ENCODE peak calls at places on chromosome 21, in five cellular contexts. Q, P, G, U and Z are unnamed samples.
A peak's percentile ranks its signal among the peaks of the same experiment; 100 is the strongest.

GRCh38 chr21:24870633-24871032 is 736.6 kb downstream of the MRPL39 start:
- DNase-seq in Q (no peak), P (no peak), G (no peak), U (no peak), Z (no peak)

GRCh38 chr21:31298618-31299269 is 45.3 kb downstream of the TIAM1 start:
- DNase-seq in Q (no peak), P (no peak), G (no peak), U (peak; percentile 89), Z (no peak)

GRCh38 chr21:15276243-15276642 is 211.4 kb upstream of the NRIP1 start:
- DNase-seq in Q (no peak), P (no peak), G (no peak), U (no peak), Z (no peak)

GRCh38 chr21:46205766-46206162 is 21.5 kb upstream of the SPATC1L start:
- DNase-seq in Q (no peak), P (no peak), G (peak; percentile 68), U (no peak), Z (no peak)

GRCh38 chr21:33850985-33851384 is 64.6 kb downstream of the ATP5PO start:
- DNase-seq in Q (no peak), P (no peak), G (no peak), U (no peak), Z (no peak)

GRCh38 chr21:29299906-29300546 is 1.3 kb downstream of the BACH1 start:
- DNase-seq in Q (no peak), P (peak; percentile 97), G (no peak), U (peak; percentile 98), Z (peak; percentile 56)

GRCh38 chr21:20259035-20259867 is 739.0 kb upstream of the NCAM2 start:
- DNase-seq in Q (no peak), P (no peak), G (no peak), U (no peak), Z (no peak)

GRCh38 chr21:27220416-27220815 is 253.5 kb upstream of the ADAMTS5 start:
- DNase-seq in Q (no peak), P (no peak), G (no peak), U (no peak), Z (no peak)

GRCh38 chr21:46116846-46117585 is 19.1 kb downstream of the COL6A2 start:
- DNase-seq in Q (no peak), P (no peak), G (peak; percentile 67), U (no peak), Z (no peak)

DNA sequence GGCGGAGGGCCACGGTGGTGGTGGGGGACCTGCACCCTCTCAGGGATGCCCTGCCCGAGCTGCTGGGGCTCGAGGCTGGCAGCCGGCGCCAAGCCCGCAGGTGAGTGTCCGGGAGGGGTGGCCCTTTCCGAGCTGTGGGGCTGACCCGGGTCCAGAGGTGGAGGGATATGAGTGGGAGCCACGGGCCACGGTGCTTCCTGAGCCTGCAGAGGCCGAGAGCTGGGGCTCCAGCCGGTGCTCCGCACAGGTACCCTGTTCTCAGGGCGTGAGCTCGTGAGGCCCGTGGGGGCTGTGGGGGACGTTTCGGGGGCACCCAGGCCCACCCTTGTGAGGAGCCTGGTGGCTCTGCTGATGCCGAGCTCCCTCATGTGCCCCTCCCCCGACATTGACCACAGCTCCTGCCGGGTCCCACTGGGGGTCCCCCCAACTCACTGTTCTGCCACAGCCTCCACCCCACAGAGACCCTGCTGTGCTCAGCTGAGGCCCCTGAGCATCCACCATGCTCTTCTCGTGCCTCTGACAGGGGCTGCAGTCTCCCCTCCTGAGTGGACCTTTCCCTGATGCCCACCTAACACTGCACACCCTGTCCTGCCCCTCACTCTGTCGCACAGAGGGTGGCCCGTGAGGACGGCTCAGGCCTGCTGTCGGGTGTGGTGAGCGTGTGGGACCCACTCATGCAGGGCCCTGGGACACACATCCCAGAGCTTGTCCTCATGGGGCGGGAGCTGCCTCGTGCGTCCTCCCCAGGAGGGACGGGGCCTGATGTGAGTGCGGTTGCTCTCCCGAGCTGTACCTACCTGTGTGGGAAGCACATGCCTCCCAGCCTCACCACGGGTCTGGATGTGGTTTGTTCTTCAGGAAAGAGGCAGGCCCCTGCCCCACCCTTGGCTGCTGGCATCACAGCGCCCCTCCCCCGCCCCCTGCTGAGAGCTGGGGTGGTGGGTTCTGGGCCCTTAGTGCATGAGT is 27.5 kb downstream of the SLX9 start:
- DNase-seq in Q (no peak), P (no peak), G (no peak), U (no peak), Z (no peak)
- H3K4me1 ChIP-seq in Q (peaks cover 59% of the 10 kb centered on the region), P (peaks cover 24% of the 10 kb centered on the region), G (no peaks in the 10 kb centered on the region), U (peaks cover 37% of the 10 kb centered on the region), Z (peaks cover 26% of the 10 kb centered on the region)

DNA sequence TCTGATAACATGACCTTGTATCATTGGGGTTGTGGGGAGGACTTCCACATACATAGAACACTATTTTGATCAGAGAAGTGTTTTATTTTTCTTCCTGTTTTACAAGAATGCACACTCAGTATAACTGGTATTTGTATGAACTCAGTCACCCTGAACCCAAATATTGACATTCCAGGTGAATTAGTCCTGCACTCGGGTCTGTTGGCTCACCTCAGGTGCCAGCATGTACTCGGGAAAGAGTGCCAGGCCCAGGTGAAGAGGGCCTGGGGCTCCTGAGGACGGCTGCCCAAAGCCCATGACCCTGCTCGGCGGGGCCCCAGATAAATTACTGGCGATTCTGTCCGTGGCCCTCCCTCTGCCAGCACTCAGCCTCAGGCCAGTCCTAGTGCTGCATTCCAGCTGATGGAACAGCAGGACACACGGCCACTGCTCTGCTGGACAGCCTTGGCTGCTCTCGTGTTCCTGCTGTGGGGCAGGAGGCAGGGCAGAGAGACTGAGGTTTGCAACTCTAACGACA is 75.4 kb upstream of the TMPRSS2 start:
- DNase-seq in Q (no peak), P (peak; percentile 8), G (no peak), U (no peak), Z (no peak)
- H3K4me1 ChIP-seq in Q (no peaks in the 10 kb centered on the region), P (no peaks in the 10 kb centered on the region), G (no peaks in the 10 kb centered on the region), U (no peaks in the 10 kb centered on the region), Z (no peaks in the 10 kb centered on the region)

GRCh38 chr21:36319767-36320420 is at the start of gene MORC3:
- DNase-seq in Q (peak; percentile 95), P (peak; percentile 99), G (peak; percentile 99), U (peak; percentile 96), Z (peak; percentile 100)
- H3K4me1 ChIP-seq in Q (peaks cover 37% of the 10 kb centered on the region), P (peaks cover 5% of the 10 kb centered on the region), G (no peaks in the 10 kb centered on the region), U (peaks cover 15% of the 10 kb centered on the region), Z (peaks cover 19% of the 10 kb centered on the region)

GRCh38 chr21:44496196-44496899 is 41.0 kb downstream of the LRRC3 start:
- DNase-seq in Q (no peak), P (no peak), G (peak; percentile 62), U (no peak), Z (no peak)

GRCh38 chr21:44495641-44496040 is 40.3 kb downstream of the LRRC3 start:
- DNase-seq in Q (no peak), P (no peak), G (no peak), U (no peak), Z (no peak)

GRCh38 chr21:44492572-44493385 is 37.5 kb downstream of the LRRC3 start:
- DNase-seq in Q (no peak), P (no peak), G (no peak), U (no peak), Z (no peak)

GRCh38 chr21:44494956-44495355 is 39.6 kb downstream of the LRRC3 start:
- DNase-seq in Q (no peak), P (no peak), G (no peak), U (no peak), Z (no peak)

DNA sequence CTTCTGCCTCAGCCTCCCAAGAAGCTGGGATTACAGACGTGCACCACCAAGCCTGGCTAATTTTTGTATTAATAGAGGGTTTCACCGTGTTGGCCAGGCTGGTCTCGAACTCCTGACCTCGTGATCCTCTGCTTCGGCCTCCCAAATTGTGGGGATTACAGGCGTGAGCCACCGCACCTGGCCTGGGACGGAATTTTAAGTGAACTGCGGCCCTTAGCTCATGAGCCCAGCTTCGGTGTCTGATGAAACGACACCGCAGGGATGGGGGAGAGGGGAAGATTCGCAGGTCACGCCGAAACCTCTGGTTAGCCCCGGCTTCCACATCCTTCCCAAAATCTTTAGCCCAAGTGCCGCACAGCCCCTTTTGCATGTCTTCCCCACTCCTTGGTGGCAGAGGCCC is 39.1 kb downstream of the LRRC3 start:
- DNase-seq in Q (no peak), P (no peak), G (peak; percentile 60), U (no peak), Z (no peak)
- H3K4me1 ChIP-seq in Q (peaks cover 12% of the 10 kb centered on the region), P (no peaks in the 10 kb centered on the region), G (no peaks in the 10 kb centered on the region), U (no peaks in the 10 kb centered on the region), Z (no peaks in the 10 kb centered on the region)

GRCh38 chr21:43276811-43277210 is 108.0 kb downstream of the CRYAA start:
- DNase-seq in Q (no peak), P (no peak), G (no peak), U (no peak), Z (no peak)

GRCh38 chr21:43277481-43278351 is 108.9 kb downstream of the CRYAA start:
- DNase-seq in Q (no peak), P (no peak), G (no peak), U (no peak), Z (no peak)

GRCh38 chr21:43279578-43279894 is 110.7 kb downstream of the CRYAA start:
- DNase-seq in Q (no peak), P (no peak), G (no peak), U (no peak), Z (no peak)

GRCh38 chr21:43278766-43279577 is 110.2 kb downstream of the CRYAA start:
- DNase-seq in Q (no peak), P (no peak), G (no peak), U (no peak), Z (no peak)

GRCh38 chr21:43278359-43278758 is 109.6 kb downstream of the CRYAA start:
- DNase-seq in Q (no peak), P (no peak), G (no peak), U (no peak), Z (no peak)
- H3K4me1 ChIP-seq in Q (no peaks in the 10 kb centered on the region), P (no peaks in the 10 kb centered on the region), G (no peaks in the 10 kb centered on the region), U (no peaks in the 10 kb centered on the region), Z (no peaks in the 10 kb centered on the region)

GRCh38 chr21:41441546-41441945 is 15.5 kb downstream of the MX1 start:
- DNase-seq in Q (no peak), P (no peak), G (no peak), U (no peak), Z (no peak)
- H3K4me1 ChIP-seq in Q (no peaks in the 10 kb centered on the region), P (no peaks in the 10 kb centered on the region), G (no peaks in the 10 kb centered on the region), U (no peaks in the 10 kb centered on the region), Z (no peaks in the 10 kb centered on the region)